ENCODE peak calls at places on chromosome 18, in six cellular contexts. A is H7, F is K562, N is tibial nerve, W is cardiac fibroblast, G is fibroblast of mammary gland. S is an unnamed sample.

GRCh38 chr18:62596145-62597005 is 73.5 kb downstream of the ZCCHC2 start:
- DNase-seq in A (peak), F (no peak), N (no peak), W (no peak), G (peak), S (no peak)

GRCh38 chr18:43970656-43971055 is 693.4 kb upstream of the SYT4 start:
- DNase-seq in A (no peak), F (no peak), N (no peak), W (no peak), G (peak), S (no peak)

GRCh38 chr18:78890388-78890787 is 89.2 kb upstream of the SALL3 start:
- DNase-seq in A (no peak), F (no peak), N (no peak), W (no peak), G (no peak), S (no peak)

GRCh38 chr18:28692337-28692736 is 515.4 kb upstream of the CDH2 start:
- DNase-seq in A (no peak), F (no peak), N (no peak), W (no peak), G (no peak), S (no peak)

GRCh38 chr18:79394438-79395307 is 1.1 kb upstream of the NFATC1 start:
- DNase-seq in A (no peak), F (no peak), N (peak), W (peak), G (peak), S (no peak)

GRCh38 chr18:49031511-49032188 is 80.9 kb upstream of the SMAD7 start:
- DNase-seq in A (peak), F (no peak), N (no peak), W (no peak), G (no peak), S (no peak)

GRCh38 chr18:63099848-63100625 is 219.5 kb downstream of the BCL2 start:
- DNase-seq in A (no peak), F (no peak), N (no peak), W (no peak), G (no peak), S (no peak)

GRCh38 chr18:9708057-9708881 is at the start of gene RAB31:
- DNase-seq in A (peak), F (peak), N (peak), W (peak), G (peak), S (peak)

GRCh38 chr18:34767601-34768027 is 57.5 kb downstream of the DTNA start:
- DNase-seq in A (no peak), F (no peak), N (no peak), W (peak), G (peak), S (no peak)

GRCh38 chr18:49112031-49112430 is 161.3 kb upstream of the SMAD7 start:
- DNase-seq in A (peak), F (no peak), N (no peak), W (no peak), G (no peak), S (no peak)

GRCh38 chr18:70659026-70659726 is 370.3 kb downstream of the SOCS6 start:
- DNase-seq in A (no peak), F (no peak), N (no peak), W (peak), G (peak), S (no peak)

GRCh38 chr18:25786778-25787177 is 303.6 kb downstream of the SS18 start:
- DNase-seq in A (no peak), F (no peak), N (no peak), W (peak), G (peak), S (no peak)

GRCh38 chr18:22166070-22166972 is 3.1 kb upstream of the GATA6 start:
- DNase-seq in A (peak), F (no peak), N (no peak), W (peak), G (no peak), S (no peak)

GRCh38 chr18:2441544-2441943 is 129.8 kb downstream of the METTL4 start:
- DNase-seq in A (no peak), F (no peak), N (no peak), W (no peak), G (peak), S (no peak)

GRCh38 chr18:7945882-7946281 is 378.8 kb downstream of the PTPRM start:
- DNase-seq in A (no peak), F (no peak), N (no peak), W (peak), G (peak), S (no peak)

GRCh38 chr18:78805840-78806239 is 173.8 kb upstream of the SALL3 start:
- DNase-seq in A (no peak), F (no peak), N (no peak), W (no peak), G (no peak), S (no peak)

GRCh38 chr18:26405190-26405781 is 143.1 kb downstream of the KCTD1 start:
- DNase-seq in A (peak), F (no peak), N (no peak), W (peak), G (peak), S (no peak)

GRCh38 chr18:65725421-65726050 is 25.3 kb upstream of the CDH7 start:
- DNase-seq in A (peak), F (peak), N (no peak), W (no peak), G (no peak), S (no peak)

GRCh38 chr18:24544141-24544498 is 83.7 kb downstream of the HRH4 start:
- DNase-seq in A (peak), F (peak), N (no peak), W (peak), G (peak), S (no peak)

DNA sequence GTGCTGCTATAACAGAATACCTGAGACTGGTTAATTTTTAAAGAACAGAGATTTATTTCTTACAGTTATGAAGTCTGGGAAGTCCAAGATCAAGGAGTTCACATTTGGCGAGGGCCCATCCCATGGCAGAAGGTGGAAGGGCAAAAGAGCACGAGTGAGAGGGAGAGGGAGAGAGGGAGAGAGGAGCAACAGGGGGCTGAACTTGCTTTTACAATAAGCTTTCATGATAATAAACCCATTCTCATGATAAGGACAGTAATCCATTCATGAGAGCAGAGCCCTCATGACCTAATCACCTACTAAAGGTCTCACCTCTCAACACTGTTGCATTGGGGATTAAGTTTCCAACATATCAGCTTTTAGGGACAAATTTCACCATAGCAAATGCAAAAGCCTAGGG is 45.3 kb downstream of the DSC3 start:
- DNase-seq in A (no peak), F (no peak), N (no peak), W (no peak), G (no peak), S (no peak)
- H3K4me3 ChIP-seq in A (no peak), F (no peak), N (no peak), W (no peak), G (no peak), S (no peak)

GRCh38 chr18:32760391-32760790 is 12.4 kb downstream of the KLHL14 start:
- DNase-seq in A (peak), F (no peak), N (no peak), W (no peak), G (no peak), S (no peak)
- H3K4me3 ChIP-seq in A (no peak), F (no peak), N (no peak), W (no peak), G (no peak), S (no peak)

GRCh38 chr18:55775972-55776371 is 188.0 kb upstream of the TCF4 start:
- DNase-seq in A (no peak), F (no peak), N (no peak), W (no peak), G (no peak), S (no peak)

GRCh38 chr18:55778731-55779460 is 190.9 kb upstream of the TCF4 start:
- DNase-seq in A (peak), F (no peak), N (no peak), W (peak), G (no peak), S (no peak)

GRCh38 chr18:55779461-55779710 is 191.4 kb upstream of the TCF4 start:
- DNase-seq in A (peak), F (no peak), N (no peak), W (peak), G (no peak), S (no peak)

GRCh38 chr18:55779711-55780590 is 192.0 kb upstream of the TCF4 start:
- DNase-seq in A (peak), F (no peak), N (peak), W (peak), G (peak), S (no peak)

DNA sequence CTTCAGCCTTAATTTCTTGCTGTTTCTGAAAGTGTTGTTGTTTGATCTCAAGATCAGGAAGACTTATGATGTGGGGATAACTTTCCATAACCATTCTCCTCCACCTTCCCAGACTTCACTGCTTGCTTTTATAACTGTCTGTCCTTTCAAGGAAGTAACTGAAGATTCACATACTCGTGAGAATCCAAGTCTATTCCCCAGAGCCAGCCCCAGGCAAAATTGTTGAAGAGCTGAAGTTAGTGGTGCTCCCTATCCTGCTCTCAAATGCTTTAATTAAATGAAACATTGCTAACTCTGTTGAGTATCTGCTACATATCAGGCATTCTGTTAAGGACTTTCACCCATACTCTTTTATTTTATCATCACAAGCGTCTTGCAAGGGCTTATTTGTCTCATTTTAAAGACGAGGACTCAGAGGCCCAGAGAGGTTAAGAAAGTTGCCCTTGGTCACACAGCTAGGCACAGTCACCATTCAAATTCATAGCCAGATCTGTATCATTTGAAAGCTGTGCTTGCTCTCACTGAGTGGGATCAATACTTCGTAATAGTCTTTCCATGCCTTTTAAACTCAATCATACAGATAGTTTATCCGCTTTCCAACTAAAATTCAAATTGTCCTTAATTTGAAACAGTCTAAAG is 189.8 kb upstream of the TCF4 start:
- DNase-seq in A (no peak), F (no peak), N (no peak), W (no peak), G (no peak), S (no peak)
- H3K4me3 ChIP-seq in A (no peak), F (no peak), N (no peak), W (no peak), G (no peak), S (no peak)

DNA sequence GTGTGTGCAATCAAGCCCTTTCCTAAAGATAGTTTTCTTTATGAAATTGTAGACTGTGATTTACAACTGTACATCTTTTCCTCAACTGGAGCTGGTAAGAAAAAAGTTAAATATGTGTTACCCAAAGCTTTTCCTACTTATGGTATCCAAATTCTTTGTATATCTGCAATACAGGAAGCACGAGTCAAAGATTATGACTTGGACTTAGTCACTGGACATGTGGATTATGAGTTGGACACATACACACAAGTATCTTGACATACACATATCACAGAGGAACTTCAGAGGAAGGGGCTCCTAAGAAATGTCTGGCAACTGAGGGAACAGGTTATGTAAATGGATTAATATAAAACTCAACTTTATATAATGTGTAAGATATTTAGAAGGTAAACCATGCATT is 35.2 kb downstream of the PRELID3A start:
- DNase-seq in A (no peak), F (no peak), N (no peak), W (peak), G (peak), S (no peak)
- H3K4me3 ChIP-seq in A (no peak), F (no peak), N (no peak), W (no peak), G (no peak), S (no peak)

DNA sequence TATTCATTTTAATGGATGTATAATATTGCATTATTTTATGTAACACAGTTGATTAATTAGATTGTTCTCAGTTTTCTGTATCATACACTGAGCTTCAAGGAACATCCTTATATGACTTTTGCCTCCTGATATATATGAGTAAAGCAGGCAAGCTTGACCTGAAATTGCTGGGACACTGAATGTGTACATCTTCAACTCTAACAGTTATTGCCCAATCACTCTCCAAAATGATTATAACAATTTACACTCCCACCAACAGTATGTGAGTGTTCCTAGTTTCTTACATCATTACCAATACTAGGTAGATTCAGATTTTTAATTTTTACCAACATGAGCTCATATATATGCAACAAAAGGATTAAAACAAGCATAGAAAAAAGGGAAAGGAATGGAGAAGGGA is 379.4 kb downstream of the SETBP1 start:
- DNase-seq in A (no peak), F (no peak), N (no peak), W (no peak), G (peak), S (no peak)
- H3K4me3 ChIP-seq in A (no peak), F (no peak), N (no peak), W (no peak), G (no peak), S (no peak)

DNA sequence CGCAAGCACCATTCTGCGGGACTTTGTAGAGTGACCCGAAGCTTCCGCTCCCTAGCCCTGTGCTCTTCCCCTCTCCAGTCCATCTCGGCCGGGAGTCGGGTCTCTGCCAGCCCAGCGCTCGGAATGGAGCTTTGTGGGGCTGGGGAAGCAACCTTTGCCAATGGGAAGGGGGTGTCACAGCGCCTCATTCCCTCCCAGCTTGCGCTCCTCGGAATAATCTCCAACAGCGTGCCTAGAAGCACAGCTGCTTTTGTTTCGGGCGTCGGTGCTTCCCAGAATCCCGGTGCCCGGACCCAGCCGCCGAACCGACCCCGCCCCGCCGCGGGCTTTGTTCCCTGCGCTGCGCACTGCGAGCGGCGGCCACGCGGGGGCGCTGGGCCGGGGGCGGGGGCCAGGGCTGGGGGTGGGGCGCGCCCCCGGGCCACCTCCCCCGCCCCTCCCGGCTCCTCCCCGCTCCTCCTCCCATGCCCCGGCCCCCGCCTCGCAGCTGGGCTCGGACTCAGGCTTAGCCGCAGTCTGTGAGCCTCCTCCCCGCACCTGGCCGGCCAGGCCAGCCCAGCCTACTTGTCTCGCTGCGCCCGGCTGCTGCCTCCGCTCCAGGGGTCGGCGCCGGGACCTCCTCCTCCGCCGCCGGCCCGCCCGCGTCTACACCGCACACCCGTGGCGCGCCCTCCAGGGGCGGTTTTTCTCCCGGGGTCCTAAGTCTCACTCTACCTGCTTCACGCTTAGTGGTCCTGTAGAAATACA is 77.7 kb upstream of the SMAD2 start:
- DNase-seq in A (peak), F (peak), N (no peak), W (peak), G (peak), S (no peak)
- H3K4me3 ChIP-seq in A (peak), F (peak), N (peak), W (peak), G (peak), S (peak)

GRCh38 chr18:32324173-32324572 is 134.3 kb downstream of the MEP1B start:
- DNase-seq in A (no peak), F (no peak), N (no peak), W (peak), G (peak), S (no peak)
- H3K4me3 ChIP-seq in A (no peak), F (no peak), N (no peak), W (no peak), G (no peak), S (no peak)

GRCh38 chr18:67818432-67818831 is 301.9 kb upstream of the DSEL start:
- DNase-seq in A (no peak), F (no peak), N (no peak), W (no peak), G (no peak), S (no peak)

GRCh38 chr18:67815280-67815679 is 298.8 kb upstream of the DSEL start:
- DNase-seq in A (no peak), F (no peak), N (no peak), W (no peak), G (no peak), S (no peak)

DNA sequence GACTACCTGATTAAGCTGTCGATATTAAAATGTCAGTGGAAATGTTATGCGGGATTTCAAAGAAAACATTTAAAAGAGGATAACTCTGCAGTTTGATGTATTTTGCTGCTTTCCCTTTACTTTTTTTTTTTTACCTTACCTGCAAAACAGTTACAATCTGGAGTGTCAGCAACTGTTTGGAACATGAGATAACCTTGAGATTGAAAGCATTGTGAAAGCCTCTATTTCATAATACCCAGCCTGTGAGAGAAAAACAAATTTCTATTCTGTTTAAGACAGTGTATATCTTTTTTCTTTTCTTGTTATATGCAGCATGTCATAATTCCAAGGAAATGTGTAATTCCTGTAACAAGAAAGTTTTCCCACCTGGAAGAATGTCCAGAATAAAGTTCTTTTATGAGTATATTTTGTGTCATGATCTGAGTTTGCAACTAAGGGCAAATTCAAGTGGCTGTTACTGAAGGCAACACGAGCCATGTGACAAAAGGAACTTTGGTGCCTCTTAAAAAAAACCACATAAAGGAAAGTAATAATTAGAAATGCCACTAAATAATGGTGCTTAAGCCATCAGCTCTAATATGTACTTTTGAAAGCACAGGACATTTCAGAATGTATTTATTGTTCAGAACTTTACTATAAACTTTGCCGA is 297.0 kb upstream of the DSEL start:
- DNase-seq in A (no peak), F (no peak), N (no peak), W (no peak), G (no peak), S (no peak)
- H3K4me3 ChIP-seq in A (no peak), F (no peak), N (no peak), W (no peak), G (no peak), S (no peak)

GRCh38 chr18:55306338-55306737 is 281.7 kb downstream of the TCF4 start:
- DNase-seq in A (no peak), F (no peak), N (no peak), W (no peak), G (no peak), S (no peak)

GRCh38 chr18:55310863-55311262 is 277.1 kb downstream of the TCF4 start:
- DNase-seq in A (no peak), F (no peak), N (no peak), W (no peak), G (no peak), S (no peak)

GRCh38 chr18:55309249-55309648 is 278.7 kb downstream of the TCF4 start:
- DNase-seq in A (no peak), F (no peak), N (no peak), W (no peak), G (no peak), S (no peak)

GRCh38 chr18:55310044-55310676 is 277.8 kb downstream of the TCF4 start:
- DNase-seq in A (no peak), F (no peak), N (no peak), W (no peak), G (no peak), S (no peak)

GRCh38 chr18:55307505-55307904 is 280.5 kb downstream of the TCF4 start:
- DNase-seq in A (no peak), F (no peak), N (no peak), W (no peak), G (no peak), S (no peak)
- H3K4me3 ChIP-seq in A (no peak), F (no peak), N (no peak), W (no peak), G (no peak), S (no peak)

S was measured in esophagus squamous epithelium.